ENCODE peak calls at places on chromosomes 11 and 22, in seven cellular contexts. P, O, C, Z, X, R and V are unnamed samples.

GRCh38 chr11:120563698-120564572 is 52.4 kb downstream of the GRIK4 start:
- DNase-seq in C (peak), P (no peak), Z (no peak), X (no peak), R (no peak), O (peak), V (peak)

GRCh38 chr22:21025266-21025665 is 7.1 kb downstream of the SLC7A4 start:
- DNase-seq in P (no peak), Z (no peak), O (no peak), C (no peak), X (no peak), R (no peak), V (no peak)

GRCh38 chr11:116610190-116610589 is 162.6 kb downstream of the BUD13 start:
- DNase-seq in X (no peak), Z (no peak), O (no peak), P (no peak), R (no peak), C (no peak), V (no peak)

GRCh38 chr11:85815186-85815911 is 4.4 kb upstream of the SYTL2 start:
- DNase-seq in Z (no peak), C (no peak), P (no peak), R (no peak), O (no peak), X (no peak), V (no peak)

GRCh38 chr22:43162412-43163150 is 11.2 kb downstream of the TSPO start:
- DNase-seq in C (no peak), Z (no peak), R (no peak), X (no peak), P (no peak), O (no peak), V (no peak)

GRCh38 chr11:84471501-84471900 is 1155.6 kb downstream of the DLG2 start:
- DNase-seq in P (no peak), O (no peak), R (no peak), Z (no peak), X (no peak), C (no peak), V (no peak)

GRCh38 chr11:94597896-94598295 is 30.7 kb downstream of the PIWIL4 start:
- DNase-seq in R (no peak), X (no peak), C (no peak), P (no peak), Z (no peak), O (no peak), V (no peak)

GRCh38 chr11:8018742-8019631 is 31.9 kb downstream of the EIF3F start:
- DNase-seq in P (peak), Z (no peak), X (no peak), O (peak), C (peak), R (peak), V (peak)

GRCh38 chr22:47589271-47590250 is 827.1 kb downstream of the TBC1D22A start:
- DNase-seq in Z (no peak), O (no peak), X (no peak), R (no peak), C (no peak), P (no peak), V (no peak)

GRCh38 chr22:42269407-42270177 is 861 bp downstream of the TCF20 start:
- DNase-seq in X (peak), P (peak), R (peak), O (peak), Z (no peak), C (peak), V (peak)

GRCh38 chr22:43236401-43237166 is 49.6 kb upstream of the TTLL12 start:
- DNase-seq in C (no peak), P (no peak), R (no peak), O (no peak), Z (no peak), X (no peak), V (no peak)

GRCh38 chr11:130873766-130874165 is 42.5 kb downstream of the SNX19 start:
- DNase-seq in Z (no peak), C (no peak), P (no peak), O (no peak), R (no peak), X (no peak), V (no peak)

GRCh38 chr11:15127341-15127740 is 12.6 kb downstream of the INSC start:
- DNase-seq in R (no peak), C (no peak), X (no peak), P (no peak), Z (no peak), O (no peak), V (no peak)

GRCh38 chr22:47111626-47112373 is 349.4 kb downstream of the TBC1D22A start:
- DNase-seq in P (no peak), Z (no peak), O (no peak), C (no peak), X (no peak), R (no peak), V (no peak)

GRCh38 chr11:23730307-23730998 is 766.4 kb upstream of the LUZP2 start:
- DNase-seq in C (no peak), R (no peak), Z (no peak), O (no peak), X (no peak), P (no peak), V (no peak)

GRCh38 chr22:33932997-33933396 is 12.7 kb upstream of the LARGE1 start:
- DNase-seq in Z (no peak), R (no peak), C (no peak), P (no peak), X (no peak), O (no peak), V (no peak)

GRCh38 chr22:40224702-40225101 is 47.0 kb downstream of the TNRC6B start:
- DNase-seq in C (no peak), P (no peak), O (no peak), X (no peak), Z (no peak), R (no peak), V (no peak)

GRCh38 chr11:133038850-133039249 is 493.5 kb downstream of the OPCML start:
- DNase-seq in C (no peak), Z (no peak), O (no peak), P (no peak), R (no peak), X (no peak), V (no peak)

GRCh38 chr11:5696210-5696609 is 6.6 kb downstream of the TRIM22 start:
- DNase-seq in C (no peak), Z (no peak), R (no peak), O (no peak), P (no peak), X (no peak), V (no peak)

GRCh38 chr22:43275545-43275981 is 67.6 kb downstream of the SCUBE1 start:
- DNase-seq in X (peak), R (no peak), O (peak), P (no peak), C (peak), Z (no peak), V (no peak)

GRCh38 chr11:82732734-82733443 is 775 bp downstream of the FAM181B start:
- DNase-seq in O (peak), R (peak), C (peak), P (no peak), X (no peak), Z (no peak), V (no peak)

GRCh38 chr11:68962527-68963250 is 18.1 kb downstream of the MRGPRD start:
- DNase-seq in R (peak), P (peak), O (no peak), C (no peak), X (no peak), Z (no peak), V (no peak)

GRCh38 chr11:74487875-74488274 is 5.6 kb downstream of the LIPT2 start:
- DNase-seq in C (no peak), O (no peak), Z (no peak), R (no peak), P (no peak), X (peak), V (no peak)

GRCh38 chr11:31492320-31492913 is 17.0 kb downstream of the IMMP1L start:
- DNase-seq in C (no peak), P (no peak), R (no peak), Z (no peak), X (no peak), O (no peak), V (no peak)

GRCh38 chr22:50460942-50461341 is 13.9 kb downstream of the SBF1 start:
- DNase-seq in P (no peak), C (no peak), O (no peak), X (no peak), R (peak), Z (no peak), V (no peak)

GRCh38 chr11:129815596-129816461 is at the start of gene TMEM45B:
- DNase-seq in Z (no peak), O (peak), P (no peak), X (no peak), C (peak), R (peak), V (peak)

GRCh38 chr11:110086892-110087309 is 6.3 kb upstream of the ZC3H12C start:
- DNase-seq in O (no peak), X (no peak), R (peak), P (no peak), Z (no peak), C (no peak), V (no peak)

GRCh38 chr11:125093502-125093901 is 17.9 kb downstream of the TMEM218 start:
- DNase-seq in Z (no peak), X (no peak), R (no peak), C (no peak), O (no peak), P (no peak), V (no peak)

GRCh38 chr11:125092669-125093068 is 18.8 kb downstream of the TMEM218 start:
- DNase-seq in O (no peak), P (no peak), C (no peak), X (no peak), R (no peak), Z (no peak), V (no peak)

GRCh38 chr11:125091877-125092664 is 19.4 kb downstream of the TMEM218 start:
- DNase-seq in R (no peak), X (no peak), C (no peak), O (no peak), P (no peak), Z (no peak), V (no peak)

GRCh38 chr11:125090816-125091215 is 20.6 kb downstream of the TMEM218 start:
- DNase-seq in Z (no peak), R (no peak), P (no peak), C (no peak), O (no peak), X (no peak), V (no peak)

DNA sequence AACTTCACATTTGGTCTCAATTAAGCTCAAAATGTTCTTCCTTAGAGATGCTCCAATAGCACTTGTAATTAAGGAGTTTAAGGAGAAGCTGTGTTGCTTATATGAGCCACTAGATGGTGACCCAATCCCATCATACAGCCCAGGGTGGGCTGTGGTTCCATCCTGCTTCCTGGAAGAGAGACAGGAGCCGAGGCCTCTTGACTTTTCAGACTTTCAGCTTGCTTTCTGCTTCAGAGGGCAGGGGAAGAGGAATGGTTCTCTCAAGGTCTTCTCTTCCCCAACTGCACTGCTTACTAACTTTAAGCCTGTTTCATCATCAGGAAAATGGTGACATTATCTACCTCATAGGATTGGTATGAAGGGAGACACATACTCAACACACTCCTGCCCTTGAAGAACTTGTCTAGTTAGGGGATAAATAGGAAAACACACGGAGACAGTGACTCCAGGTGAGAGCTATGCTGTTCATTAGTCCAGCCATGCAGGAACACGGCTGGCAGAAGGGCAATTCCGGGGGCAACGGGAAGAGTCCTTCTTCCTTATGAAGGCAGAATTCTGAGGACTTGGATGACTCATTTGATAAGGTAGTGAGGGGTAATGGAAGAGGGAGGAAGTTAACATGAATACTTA is 20.1 kb downstream of the TMEM218 start:
- DNase-seq in P (peak), Z (peak), R (no peak), X (no peak), O (peak), C (peak), V (peak)
- TF ChIP-seq CTCF in P (peak), Z (peak), R (peak), X (peak), O (peak), C (peak), V (peak)

GRCh38 chr11:3091081-3091845 is 34.0 kb upstream of the CARS1 start:
- DNase-seq in R (no peak), P (peak), C (no peak), Z (no peak), X (no peak), O (no peak), V (no peak)
- TF ChIP-seq CTCF in R (no peak), P (no peak), C (no peak), Z (no peak), X (no peak), O (no peak), V (no peak)

GRCh38 chr22:23888615-23889401 is 5.4 kb upstream of the MIF start:
- DNase-seq in X (no peak), P (no peak), Z (no peak), O (no peak), R (no peak), C (no peak), V (no peak)
- TF ChIP-seq CTCF in X (peak), P (no peak), Z (peak), O (no peak), R (no peak), C (peak), V (no peak)

GRCh38 chr11:119490253-119491006 is 67.5 kb upstream of the THY1 start:
- DNase-seq in X (no peak), P (no peak), O (no peak), C (no peak), R (no peak), Z (no peak), V (no peak)
- TF ChIP-seq CTCF in X (no peak), P (no peak), O (no peak), C (no peak), R (no peak), Z (no peak), V (no peak)

GRCh38 chr11:22656128-22656527 is 10.3 kb upstream of the GAS2 start:
- DNase-seq in O (no peak), P (no peak), Z (no peak), X (no peak), R (no peak), C (no peak), V (no peak)
- TF ChIP-seq CTCF in O (no peak), P (no peak), Z (no peak), X (no peak), R (no peak), C (no peak), V (no peak)

GRCh38 chr11:132032555-132032954 is 662.1 kb downstream of the NTM start:
- DNase-seq in O (no peak), C (no peak), P (no peak), X (no peak), R (no peak), Z (no peak), V (no peak)

GRCh38 chr11:132030896-132031295 is 660.5 kb downstream of the NTM start:
- DNase-seq in Z (no peak), O (no peak), X (no peak), C (no peak), P (no peak), R (no peak), V (no peak)

GRCh38 chr11:132024587-132025295 is 654.3 kb downstream of the NTM start:
- DNase-seq in R (no peak), X (no peak), O (no peak), P (peak), Z (no peak), C (no peak), V (no peak)

GRCh38 chr11:132026746-132027145 is 656.3 kb downstream of the NTM start:
- DNase-seq in C (no peak), X (no peak), R (no peak), O (no peak), Z (no peak), P (no peak), V (no peak)

DNA sequence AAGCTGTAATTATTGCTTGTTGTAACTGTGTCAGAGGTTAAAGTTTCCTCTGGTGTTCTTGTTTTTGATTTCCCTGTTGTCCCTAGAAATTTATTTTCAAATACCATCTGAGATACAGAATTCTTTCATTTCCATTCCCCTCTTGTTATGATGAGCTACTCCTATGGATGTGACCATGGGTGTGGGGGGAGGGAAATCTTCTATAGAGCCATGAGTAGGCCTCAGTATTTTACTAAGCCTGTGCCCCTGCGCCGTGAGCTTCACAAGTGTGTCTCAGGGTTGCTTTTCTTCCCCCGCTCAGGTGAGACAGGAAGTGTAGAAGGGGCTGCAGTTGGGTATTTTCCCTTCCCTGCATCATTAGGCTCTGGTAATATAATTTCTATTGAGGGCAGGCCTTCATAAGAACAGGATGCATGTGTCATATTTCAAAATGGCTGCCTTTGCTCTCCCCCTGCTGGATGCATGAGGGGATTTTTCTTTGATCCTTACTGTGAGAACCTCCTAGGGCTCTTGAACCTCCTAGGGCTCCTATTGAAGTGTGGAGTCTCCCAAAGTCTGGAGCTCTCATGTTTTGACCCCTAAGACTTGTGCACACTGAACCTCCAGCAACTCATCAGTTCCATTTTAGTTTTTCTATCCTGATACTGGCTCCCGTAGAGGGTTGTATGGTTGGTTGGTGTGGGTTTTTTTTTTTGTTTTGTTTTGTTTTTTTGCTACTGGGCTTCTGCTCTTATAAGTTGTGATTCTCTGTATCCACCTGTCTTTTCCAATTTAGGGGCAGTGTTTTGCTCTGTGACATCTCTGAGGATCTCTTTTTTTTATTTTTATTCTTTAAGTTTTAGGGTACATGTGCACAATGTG is 658.2 kb downstream of the NTM start:
- DNase-seq in C (peak), O (peak), X (no peak), P (no peak), Z (no peak), R (peak), V (peak)
- TF ChIP-seq CTCF in C (peak), O (peak), X (no peak), P (no peak), Z (no peak), R (peak), V (peak)

GRCh38 chr11:47616726-47617416 is 22.7 kb upstream of the C1QTNF4 start:
- DNase-seq in R (peak), C (peak), O (peak), X (peak), P (peak), Z (no peak), V (peak)
- TF ChIP-seq CTCF in R (peak), C (peak), O (peak), X (peak), P (peak), Z (peak), V (peak)